ENCODE peak calls at places on chromosome 19, in four cellular contexts. One of them, this sample, is unnamed.

GRCh38 chr19:4566402-4567051 is 7.0 kb upstream of the SEMA6B start:
- DNase-seq in H1: no peak
- DNase-seq in SK-N-SH: peak
- DNase-seq in GM12878: no peak
- DNase-seq in this sample: no peak

GRCh38 chr19:3162418-3163229 is 15.9 kb upstream of the S1PR4 start:
- DNase-seq in H1: no peak
- DNase-seq in SK-N-SH: peak
- DNase-seq in GM12878: no peak
- DNase-seq in this sample: peak

GRCh38 chr19:50206191-50206590 is 2.8 kb downstream of the MYH14 start:
- DNase-seq in H1: no peak
- DNase-seq in SK-N-SH: no peak
- DNase-seq in GM12878: no peak
- DNase-seq in this sample: no peak

GRCh38 chr19:49861127-49861526 is 6.2 kb downstream of the PNKP start:
- DNase-seq in H1: peak
- DNase-seq in SK-N-SH: no peak
- DNase-seq in GM12878: no peak
- DNase-seq in this sample: no peak

GRCh38 chr19:13066231-13066630 is 36.4 kb downstream of the LYL1 start:
- DNase-seq in H1: no peak
- DNase-seq in SK-N-SH: no peak
- DNase-seq in GM12878: no peak
- DNase-seq in this sample: no peak

GRCh38 chr19:17347877-17348276 is 10.5 kb downstream of the GTPBP3 start:
- DNase-seq in H1: no peak
- DNase-seq in SK-N-SH: no peak
- DNase-seq in GM12878: no peak
- DNase-seq in this sample: no peak

GRCh38 chr19:48703316-48703715 is 7.5 kb downstream of the FUT2 start:
- DNase-seq in H1: no peak
- DNase-seq in SK-N-SH: no peak
- DNase-seq in GM12878: no peak
- DNase-seq in this sample: no peak

GRCh38 chr19:5951338-5951861 is 26.5 kb downstream of the RANBP3 start:
- DNase-seq in H1: no peak
- DNase-seq in SK-N-SH: no peak
- DNase-seq in GM12878: no peak
- DNase-seq in this sample: no peak

GRCh38 chr19:49142866-49143335 is 12.3 kb downstream of the HRC start:
- DNase-seq in H1: peak
- DNase-seq in SK-N-SH: peak
- DNase-seq in GM12878: no peak
- DNase-seq in this sample: no peak

GRCh38 chr19:18669524-18669817 is 14.0 kb upstream of the CRTC1 start:
- DNase-seq in H1: no peak
- DNase-seq in SK-N-SH: no peak
- DNase-seq in GM12878: no peak
- DNase-seq in this sample: no peak

GRCh38 chr19:57282011-57282636 is 1.8 kb downstream of the ZNF460 start:
- DNase-seq in H1: no peak
- DNase-seq in SK-N-SH: no peak
- DNase-seq in GM12878: peak
- DNase-seq in this sample: no peak
- TF ChIP-seq TCF12 in H1: no peak
- TF ChIP-seq TCF12 in SK-N-SH: no peak
- TF ChIP-seq TCF12 in GM12878: no peak
- TF ChIP-seq TCF12 in this sample: no peak

DNA sequence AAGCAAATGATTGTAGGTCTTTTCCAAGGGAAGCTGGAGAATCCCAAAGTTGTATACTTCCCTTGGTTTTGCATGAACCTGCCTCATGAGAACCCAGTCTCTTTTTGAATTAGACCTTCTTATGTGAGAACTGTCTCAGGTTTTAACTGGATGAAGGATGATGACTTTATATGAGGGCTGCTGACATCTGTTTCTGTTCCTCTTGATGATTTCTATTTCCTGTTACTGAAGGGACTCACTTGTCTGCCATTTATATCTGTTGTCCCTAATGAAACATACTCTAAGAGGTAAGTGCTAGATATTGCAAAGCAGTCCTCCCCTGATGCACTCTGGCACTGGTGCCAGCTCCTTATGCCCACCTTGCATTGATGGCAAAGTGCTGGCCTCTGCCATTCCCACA is 33.6 kb downstream of the ERICH4 start:
- DNase-seq in H1: no peak
- DNase-seq in SK-N-SH: no peak
- DNase-seq in GM12878: no peak
- DNase-seq in this sample: no peak
- TF ChIP-seq TCF12 in H1: no peak
- TF ChIP-seq TCF12 in SK-N-SH: no peak
- TF ChIP-seq TCF12 in GM12878: no peak
- TF ChIP-seq TCF12 in this sample: no peak

GRCh38 chr19:52694921-52695320 is 39.9 kb downstream of the ZNF611 start:
- DNase-seq in H1: no peak
- DNase-seq in SK-N-SH: no peak
- DNase-seq in GM12878: no peak
- DNase-seq in this sample: no peak
- TF ChIP-seq TCF12 in H1: no peak
- TF ChIP-seq TCF12 in SK-N-SH: no peak
- TF ChIP-seq TCF12 in GM12878: no peak
- TF ChIP-seq TCF12 in this sample: no peak

DNA sequence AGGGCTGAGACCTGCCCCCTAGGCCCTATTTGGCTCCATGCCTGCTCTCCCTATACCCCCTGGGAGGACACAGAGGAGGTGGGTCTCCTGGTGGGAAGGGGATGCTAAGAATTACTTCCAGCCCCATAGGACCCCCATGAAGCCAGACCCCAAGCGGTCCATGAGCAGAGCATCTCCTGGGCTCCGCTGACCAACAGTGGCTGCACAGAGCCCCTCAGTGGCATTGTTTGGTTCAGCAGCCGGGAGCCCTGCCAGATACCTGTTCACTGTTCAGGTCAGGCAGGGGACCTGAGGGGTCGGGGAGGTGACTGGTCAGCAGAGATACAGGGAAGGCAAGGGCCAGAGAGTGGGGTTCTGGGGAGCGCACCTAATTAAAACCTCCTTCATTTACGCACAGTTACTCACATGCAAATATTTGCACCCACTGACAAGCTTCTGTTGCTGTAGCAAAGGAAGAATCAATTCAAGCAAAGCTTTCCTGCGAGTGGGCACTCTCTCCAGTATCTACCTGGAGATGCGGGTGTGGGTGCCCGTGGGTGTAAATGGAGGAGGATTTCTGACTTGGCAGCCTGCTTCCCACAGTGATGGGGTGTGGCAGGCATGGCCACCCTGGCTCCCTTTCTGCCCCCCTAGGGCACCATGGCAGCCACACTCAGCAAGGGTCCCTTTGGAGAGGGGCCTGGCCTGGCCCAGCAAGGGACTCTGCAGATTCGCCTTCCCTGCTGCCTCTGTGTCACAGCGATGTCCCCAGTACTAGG is 83.5 kb downstream of the CHST8 start:
- DNase-seq in H1: no peak
- DNase-seq in SK-N-SH: no peak
- DNase-seq in GM12878: no peak
- DNase-seq in this sample: no peak
- TF ChIP-seq TCF12 in H1: no peak
- TF ChIP-seq TCF12 in SK-N-SH: no peak
- TF ChIP-seq TCF12 in GM12878: no peak
- TF ChIP-seq TCF12 in this sample: no peak

GRCh38 chr19:32652893-32653625 is 21.9 kb downstream of the ANKRD27 start:
- DNase-seq in H1: no peak
- DNase-seq in SK-N-SH: peak
- DNase-seq in GM12878: no peak
- DNase-seq in this sample: no peak
- TF ChIP-seq TCF12 in H1: no peak
- TF ChIP-seq TCF12 in SK-N-SH: no peak
- TF ChIP-seq TCF12 in GM12878: no peak
- TF ChIP-seq TCF12 in this sample: no peak

GRCh38 chr19:15633122-15633521 is 7.6 kb upstream of the CYP4F3 start:
- DNase-seq in H1: no peak
- DNase-seq in SK-N-SH: no peak
- DNase-seq in GM12878: no peak
- DNase-seq in this sample: no peak

GRCh38 chr19:15628236-15629002 is 12.3 kb upstream of the CYP4F3 start:
- DNase-seq in H1: no peak
- DNase-seq in SK-N-SH: no peak
- DNase-seq in GM12878: no peak
- DNase-seq in this sample: no peak

GRCh38 chr19:15631817-15632216 is 8.9 kb upstream of the CYP4F3 start:
- DNase-seq in H1: no peak
- DNase-seq in SK-N-SH: peak
- DNase-seq in GM12878: peak
- DNase-seq in this sample: peak

GRCh38 chr19:15634105-15634504 is 6.6 kb upstream of the CYP4F3 start:
- DNase-seq in H1: no peak
- DNase-seq in SK-N-SH: no peak
- DNase-seq in GM12878: no peak
- DNase-seq in this sample: no peak

GRCh38 chr19:15629003-15629880 is 11.5 kb upstream of the CYP4F3 start:
- DNase-seq in H1: peak
- DNase-seq in SK-N-SH: peak
- DNase-seq in GM12878: peak
- DNase-seq in this sample: peak
- TF ChIP-seq TCF12 in H1: no peak
- TF ChIP-seq TCF12 in SK-N-SH: no peak
- TF ChIP-seq TCF12 in GM12878: no peak
- TF ChIP-seq TCF12 in this sample: no peak

GRCh38 chr19:40314646-40315045 is 29.5 kb upstream of the AKT2 start:
- DNase-seq in H1: no peak
- DNase-seq in SK-N-SH: no peak
- DNase-seq in GM12878: no peak
- DNase-seq in this sample: no peak

GRCh38 chr19:40315812-40316475 is 30.8 kb upstream of the AKT2 start:
- DNase-seq in H1: no peak
- DNase-seq in SK-N-SH: peak
- DNase-seq in GM12878: no peak
- DNase-seq in this sample: no peak

GRCh38 chr19:40309666-40310065 is 24.5 kb upstream of the AKT2 start:
- DNase-seq in H1: no peak
- DNase-seq in SK-N-SH: no peak
- DNase-seq in GM12878: no peak
- DNase-seq in this sample: no peak

GRCh38 chr19:40312533-40312932 is 27.4 kb upstream of the AKT2 start:
- DNase-seq in H1: no peak
- DNase-seq in SK-N-SH: no peak
- DNase-seq in GM12878: no peak
- DNase-seq in this sample: no peak

GRCh38 chr19:40313229-40313983 is 28.3 kb upstream of the AKT2 start:
- DNase-seq in H1: no peak
- DNase-seq in SK-N-SH: no peak
- DNase-seq in GM12878: no peak
- DNase-seq in this sample: no peak
- TF ChIP-seq TCF12 in H1: no peak
- TF ChIP-seq TCF12 in SK-N-SH: no peak
- TF ChIP-seq TCF12 in GM12878: no peak
- TF ChIP-seq TCF12 in this sample: no peak

DNA sequence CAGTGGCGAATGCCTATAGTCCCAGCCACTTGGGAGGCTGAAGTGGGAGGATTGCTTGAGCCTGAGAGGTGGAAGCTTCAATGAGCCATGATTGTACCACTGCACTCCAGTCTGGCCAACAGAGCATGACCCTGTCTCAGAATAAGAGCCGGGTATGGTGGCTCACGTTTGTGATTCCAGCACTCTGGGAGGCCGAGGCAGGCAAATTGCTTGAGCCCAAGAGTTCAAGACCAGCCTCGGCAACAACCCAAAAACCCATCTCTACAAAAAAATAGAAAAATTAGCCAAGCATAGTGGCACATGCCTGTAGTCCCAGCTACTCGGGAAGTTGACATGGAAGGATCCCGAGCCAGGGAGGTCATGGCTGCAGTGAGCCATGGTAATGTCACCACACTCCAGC is 5.3 kb upstream of the NECTIN2 start:
- DNase-seq in H1: no peak
- DNase-seq in SK-N-SH: no peak
- DNase-seq in GM12878: no peak
- DNase-seq in this sample: no peak
- TF ChIP-seq TCF12 in H1: no peak
- TF ChIP-seq TCF12 in SK-N-SH: no peak
- TF ChIP-seq TCF12 in GM12878: no peak
- TF ChIP-seq TCF12 in this sample: no peak